ENCODE peak calls at places on chromosomes 5 and 9, in four cellular contexts. B is K562, Q is HepG2, M is HEK293T. G is an unnamed sample.

GRCh38 chr5:72752909-72753308 is 63.6 kb upstream of the TNPO1 start:
- DNase-seq in Q (no peak), M (no peak), B (no peak), G (no peak)

GRCh38 chr5:67552773-67553172 is 356.2 kb upstream of the CD180 start:
- DNase-seq in M (no peak), Q (no peak), B (no peak), G (no peak)

GRCh38 chr9:125296843-125297372 is 35.3 kb downstream of the GAPVD1 start:
- DNase-seq in B (no peak), M (no peak), Q (peak), G (no peak)

GRCh38 chr9:98318834-98319478 is 63.5 kb upstream of the TBC1D2 start:
- DNase-seq in Q (no peak), M (no peak), B (peak), G (no peak)

GRCh38 chr9:91037511-91038482 is 236.2 kb downstream of the SYK start:
- DNase-seq in B (no peak), Q (peak), M (no peak), G (no peak)

GRCh38 chr9:126051446-126052130 is 275.0 kb upstream of the MVB12B start:
- DNase-seq in Q (no peak), M (no peak), B (no peak), G (no peak)

GRCh38 chr5:133323464-133323863 is 271.7 kb downstream of the HSPA4 start:
- DNase-seq in Q (no peak), B (no peak), M (no peak), G (no peak)

GRCh38 chr5:180557201-180557809 is 34.0 kb downstream of the SCGB3A1 start:
- DNase-seq in B (no peak), Q (no peak), M (no peak), G (no peak)

GRCh38 chr9:118331622-118332045 is 627.4 kb downstream of the TLR4 start:
- DNase-seq in B (no peak), Q (no peak), M (no peak), G (no peak)

GRCh38 chr5:77852068-77852513 is 76.0 kb upstream of the TBCA start:
- DNase-seq in B (no peak), Q (no peak), M (no peak), G (no peak)

GRCh38 chr5:73940026-73940425 is 314.0 kb downstream of the ARHGEF28 start:
- DNase-seq in Q (no peak), M (no peak), B (no peak), G (no peak)

GRCh38 chr5:32601623-32602295 is 16.4 kb downstream of the SUB1 start:
- DNase-seq in B (no peak), M (no peak), Q (no peak), G (no peak)
- TF ChIP-seq TARDBP in B (no peak), M (no peak), Q (no peak), G (no peak)

DNA sequence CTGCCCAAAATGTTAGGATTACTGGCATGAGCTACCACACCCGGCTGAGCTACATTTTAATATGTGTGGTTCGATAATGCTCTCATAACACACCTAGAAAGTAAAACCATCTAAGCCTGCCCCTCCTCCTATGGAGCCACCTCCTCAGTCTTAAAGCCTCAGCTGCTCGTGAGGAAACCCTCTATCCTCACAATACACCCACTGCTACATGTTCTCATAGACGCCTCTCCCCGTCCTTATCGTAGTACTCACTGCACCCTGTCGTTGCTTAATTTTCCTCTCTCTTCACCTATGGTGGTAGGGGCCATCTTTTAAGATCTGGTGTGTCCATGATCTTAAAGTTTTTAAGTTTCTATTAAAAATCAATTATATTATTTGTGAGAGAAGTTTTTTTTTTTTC is 72.9 kb downstream of the RCL1 start:
- DNase-seq in B (peak), M (no peak), Q (no peak), G (no peak)
- TF ChIP-seq TARDBP in B (no peak), M (no peak), Q (no peak), G (no peak)

GRCh38 chr5:14664270-14665109 is at the start of gene OTULIN:
- DNase-seq in B (peak), M (peak), Q (peak), G (peak)

GRCh38 chr5:14665110-14665822 is 748 bp downstream of the OTULIN start:
- DNase-seq in B (no peak), Q (peak), M (peak), G (no peak)

GRCh38 chr5:14665949-14666741 is 1.6 kb downstream of the OTULIN start:
- DNase-seq in M (peak), B (no peak), Q (peak), G (no peak)

GRCh38 chr5:14662721-14663120 is 1.8 kb upstream of the OTULIN start:
- DNase-seq in M (no peak), B (no peak), Q (no peak), G (no peak)

DNA sequence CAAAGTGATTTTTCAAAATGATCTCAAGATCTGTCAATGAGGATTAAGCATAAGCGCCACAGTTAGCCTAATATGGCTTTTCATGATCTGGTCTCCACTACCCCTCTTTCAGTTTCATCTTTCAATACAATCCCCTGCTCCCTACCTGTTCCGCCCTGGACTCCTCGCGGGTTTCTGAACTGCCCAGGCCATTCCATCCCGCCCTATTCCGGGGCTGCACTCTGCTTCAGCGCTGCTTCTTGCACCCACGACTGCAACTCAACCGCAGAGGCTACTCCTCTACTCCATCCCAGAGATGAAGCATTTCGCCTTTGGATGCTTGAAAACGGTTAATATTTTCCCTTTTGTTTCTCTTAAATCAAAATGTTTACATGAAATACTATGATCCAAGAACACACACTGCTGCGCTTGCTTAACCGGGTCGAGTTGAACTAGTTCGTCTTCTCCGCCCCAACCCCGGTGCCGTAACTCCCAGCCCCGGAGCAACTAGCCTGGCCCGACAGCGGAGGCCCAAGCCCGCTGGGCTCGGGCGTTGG is 716 bp upstream of the OTULIN start:
- DNase-seq in B (no peak), M (peak), Q (no peak), G (no peak)
- TF ChIP-seq TARDBP in B (no peak), M (no peak), Q (no peak), G (no peak)

GRCh38 chr5:14147210-14147609 is 4.1 kb downstream of the TRIO start:
- DNase-seq in Q (no peak), B (no peak), M (no peak), G (no peak)
- TF ChIP-seq TARDBP in Q (no peak), B (no peak), M (no peak), G (no peak)

DNA sequence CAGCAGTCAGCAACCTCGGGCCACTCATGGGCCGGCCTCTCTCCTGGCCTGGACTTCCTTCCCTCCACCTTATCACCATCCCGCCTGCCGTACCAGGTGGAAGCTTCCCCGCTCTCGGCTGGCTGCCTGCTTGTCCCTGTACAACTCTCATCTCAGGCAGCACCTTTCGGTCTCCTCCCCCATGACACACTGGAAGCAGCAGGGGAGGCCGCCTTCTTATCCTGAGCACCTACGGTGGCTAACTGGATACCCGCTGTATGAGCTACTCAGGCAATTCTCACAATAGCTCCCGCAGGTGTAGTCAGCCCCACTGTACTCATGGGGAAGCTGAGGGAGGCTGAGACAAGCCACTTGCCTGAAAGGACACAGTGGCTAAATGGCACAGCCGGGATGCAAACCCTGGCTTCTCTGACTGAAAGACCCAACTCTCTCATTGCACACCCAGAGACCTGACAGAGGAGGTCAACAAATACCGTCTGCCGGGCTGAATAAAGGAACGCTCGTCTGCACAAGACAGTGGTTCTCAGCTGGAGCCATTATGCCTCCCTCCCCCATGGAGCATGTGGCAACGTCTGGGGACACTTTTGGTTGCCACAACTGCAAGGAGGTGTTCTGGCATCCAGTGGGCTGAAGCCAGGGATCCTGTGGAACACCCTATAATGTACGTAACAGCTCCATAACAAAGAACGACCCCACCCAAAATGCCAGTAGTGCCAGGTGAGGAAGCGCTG is 9.6 kb downstream of the STK10 start:
- DNase-seq in M (no peak), B (peak), Q (no peak), G (no peak)
- TF ChIP-seq TARDBP in M (no peak), B (no peak), Q (no peak), G (no peak)

DNA sequence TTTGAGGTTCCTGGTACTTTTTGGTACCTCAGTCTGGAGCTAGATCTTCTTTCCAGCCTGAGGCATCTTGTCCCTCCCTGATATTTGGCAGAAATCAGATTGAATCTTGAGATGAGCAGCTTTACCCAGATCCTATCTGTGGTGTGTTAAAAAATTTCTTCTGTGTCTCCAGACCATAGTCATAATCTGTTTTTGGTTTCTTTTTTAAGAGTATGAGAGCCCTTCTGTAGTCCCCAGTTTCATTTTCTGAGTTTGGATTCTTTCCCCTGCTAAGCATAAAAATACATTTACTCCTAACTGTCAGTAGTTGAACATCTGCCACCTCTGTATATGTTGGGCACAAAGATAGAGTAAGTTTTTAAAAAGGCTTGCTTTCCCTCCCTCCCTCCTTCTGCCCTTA is 137.7 kb downstream of the CNTLN start:
- DNase-seq in M (no peak), Q (no peak), B (no peak), G (no peak)
- TF ChIP-seq TARDBP in M (no peak), Q (no peak), B (no peak), G (no peak)

GRCh38 chr5:61069150-61069549 is 93.1 kb downstream of the SMIM15 start:
- DNase-seq in B (no peak), M (no peak), Q (no peak), G (no peak)

DNA sequence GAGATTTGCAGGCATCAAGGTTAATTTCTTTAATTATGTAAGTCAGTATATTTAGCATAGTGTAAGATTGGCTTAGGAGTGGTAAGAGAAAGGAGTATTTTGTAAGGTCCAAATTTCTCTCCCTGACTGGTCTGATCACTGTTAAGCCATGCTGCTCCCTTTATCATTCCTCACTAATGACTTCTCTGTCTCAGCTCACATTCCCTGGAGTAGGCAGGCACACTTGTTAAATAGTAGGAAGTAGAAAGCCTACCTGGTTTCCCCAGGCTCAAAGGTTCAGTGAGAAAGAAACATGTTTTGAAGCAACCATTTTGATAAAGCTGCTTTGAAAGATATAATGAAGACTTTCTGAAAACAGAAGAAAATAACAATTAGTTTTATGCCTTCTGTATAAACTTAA is 90.7 kb downstream of the SMIM15 start:
- DNase-seq in B (no peak), Q (no peak), M (no peak), G (no peak)
- TF ChIP-seq TARDBP in B (no peak), Q (no peak), M (no peak), G (no peak)